ENCODE peak calls at places on chromosomes 5 and 9, in nine cellular contexts. N is AG20443; Q is stimulated activated CD4-positive, alpha-beta T cell treated with anti-CD3 and anti-CD28 coated beads, Interleukin-2, amount 100 ng/mL, for 24 hours; L is H7; P is A549; U is Kasumi-1; R is neural crest cell; J is amniotic stem cell; A is IMR-90. T is an unnamed sample.

GRCh38 chr9:78668148-78668825 is 371.4 kb downstream of the PSAT1 start:
- DNase-seq in L (no peak), Q (no peak), A (no peak), P (no peak), U (no peak), J (no peak), R (no peak), N (no peak), T (no peak)

GRCh38 chr5:135511858-135512257 is 23.9 kb downstream of the NEUROG1 start:
- DNase-seq in U (no peak), L (no peak), Q (no peak), P (no peak), R (no peak), J (no peak), A (no peak), N (no peak), T (no peak)

GRCh38 chr5:39177629-39177959 is 41.8 kb downstream of the FYB1 start:
- DNase-seq in J (no peak), A (no peak), L (no peak), Q (no peak), N (no peak), P (no peak), U (peak), R (no peak), T (no peak)

GRCh38 chr9:131459056-131459455 is 43.7 kb upstream of the POMT1 start:
- DNase-seq in J (no peak), P (no peak), N (no peak), L (no peak), A (no peak), U (no peak), Q (no peak), R (no peak), T (no peak)

GRCh38 chr9:120868676-120869359 is 8.2 kb downstream of the PHF19 start:
- DNase-seq in N (peak), A (peak), P (peak), U (peak), Q (peak), R (peak), L (peak), J (peak), T (peak)

GRCh38 chr5:145982572-145983314 is 46.4 kb downstream of the SH3RF2 start:
- DNase-seq in N (no peak), J (no peak), U (no peak), R (no peak), L (no peak), P (no peak), A (peak), Q (no peak), T (no peak)

GRCh38 chr9:34558911-34559615 is 30.5 kb downstream of the CNTFR start:
- DNase-seq in J (no peak), Q (no peak), N (no peak), L (peak), P (no peak), R (no peak), A (no peak), U (no peak), T (no peak)

GRCh38 chr9:99962685-99963261 is 56.3 kb downstream of the STX17 start:
- DNase-seq in J (no peak), A (peak), N (no peak), L (no peak), R (no peak), U (no peak), P (no peak), Q (no peak), T (no peak)

GRCh38 chr5:126468091-126468490 is 44.9 kb downstream of the GRAMD2B start:
- DNase-seq in Q (no peak), J (no peak), U (no peak), P (no peak), L (no peak), A (no peak), R (no peak), N (no peak), T (no peak)

GRCh38 chr9:4497395-4497794 is 7.1 kb downstream of the SLC1A1 start:
- DNase-seq in Q (no peak), J (no peak), A (no peak), R (no peak), P (no peak), U (no peak), N (no peak), L (no peak), T (no peak)

GRCh38 chr5:6508931-6509330 is 60.3 kb downstream of the UBE2QL1 start:
- DNase-seq in P (no peak), N (no peak), R (no peak), Q (no peak), U (no peak), A (no peak), L (no peak), J (no peak), T (no peak)

GRCh38 chr5:59116231-59116900 is 533.5 kb downstream of the RAB3C start:
- DNase-seq in A (peak), U (no peak), J (no peak), R (no peak), L (no peak), P (peak), N (no peak), Q (no peak), T (no peak)

GRCh38 chr9:101674165-101674564 is 64.3 kb downstream of the GRIN3A start:
- DNase-seq in Q (no peak), A (no peak), N (no peak), L (no peak), J (no peak), U (peak), P (no peak), R (no peak), T (no peak)

GRCh38 chr9:93827545-93828330 is 127.4 kb downstream of the BARX1 start:
- DNase-seq in A (peak), L (peak), J (no peak), P (peak), R (peak), N (peak), U (no peak), Q (peak), T (peak)

GRCh38 chr5:116448869-116449453 is 125.7 kb downstream of the SEMA6A start:
- DNase-seq in J (no peak), R (no peak), L (no peak), P (no peak), N (no peak), A (no peak), U (no peak), Q (no peak), T (no peak)

GRCh38 chr9:120733190-120733589 is 18.9 kb upstream of the MEGF9 start:
- DNase-seq in J (peak), L (no peak), P (no peak), R (no peak), U (no peak), Q (no peak), A (peak), N (peak), T (no peak)

GRCh38 chr5:132498152-132498551 is 7.6 kb upstream of the IRF1 start:
- DNase-seq in Q (no peak), L (no peak), N (peak), J (peak), U (no peak), R (no peak), P (peak), A (peak), T (no peak)

GRCh38 chr9:110156902-110157301 is 51.1 kb downstream of the C9orf152 start:
- DNase-seq in N (peak), A (no peak), L (no peak), J (no peak), Q (no peak), R (no peak), U (peak), P (no peak), T (no peak)

GRCh38 chr5:101932599-101932998 is 363.5 kb downstream of the SLCO4C1 start:
- DNase-seq in Q (no peak), N (no peak), R (no peak), J (no peak), L (no peak), U (no peak), P (no peak), A (no peak), T (no peak)

GRCh38 chr9:134365791-134366222 is 39.6 kb downstream of the RXRA start:
- DNase-seq in A (no peak), L (no peak), Q (no peak), J (no peak), U (no peak), P (peak), N (peak), R (no peak), T (no peak)

GRCh38 chr5:149125386-149125891 is 15.9 kb upstream of the ABLIM3 start:
- DNase-seq in U (no peak), R (no peak), P (no peak), J (no peak), L (peak), N (no peak), Q (no peak), A (peak), T (peak)

T was measured in NCI-H510A.